ENCODE peak calls at places on chromosomes 2 and 18, in five cellular contexts. N is AG10803, X is H1, R is lower lobe of right lung, S is Caco-2. T is an unnamed sample.

GRCh38 chr2:77642339-77642738 is 120.2 kb upstream of the LRRTM4 start:
- DNase-seq in S (no peak), N (no peak), R (no peak), X (no peak), T (no peak)

GRCh38 chr2:120711694-120712093 is 24.0 kb upstream of the GLI2 start:
- DNase-seq in R (no peak), S (no peak), X (no peak), N (no peak), T (no peak)

GRCh38 chr18:3175195-3175758 is 44.5 kb downstream of the MYOM1 start:
- DNase-seq in N (no peak), S (no peak), R (no peak), X (no peak), T (no peak)

GRCh38 chr2:114281188-114281587 is 161.3 kb upstream of the DPP10 start:
- DNase-seq in R (no peak), N (no peak), X (no peak), S (no peak), T (no peak)

GRCh38 chr2:102050854-102051391 is 59.2 kb downstream of the IL1R2 start:
- DNase-seq in S (no peak), N (peak), R (peak), X (no peak), T (no peak)

GRCh38 chr2:101120124-101120996 is 30.8 kb downstream of the TBC1D8 start:
- DNase-seq in N (peak), X (no peak), S (no peak), R (peak), T (peak)

GRCh38 chr18:8435376-8435775 is 173.9 kb upstream of the RAB12 start:
- DNase-seq in X (no peak), S (no peak), R (no peak), N (no peak), T (no peak)

GRCh38 chr2:203394519-203395227 is 66.5 kb downstream of the ABI2 start:
- DNase-seq in R (no peak), N (no peak), S (peak), X (no peak), T (no peak)

GRCh38 chr2:101883860-101884259 is 107.9 kb upstream of the IL1R2 start:
- DNase-seq in X (no peak), S (peak), R (no peak), N (peak), T (no peak)

GRCh38 chr2:85649201-85650190 is 18.5 kb downstream of the SFTPB start:
- DNase-seq in R (no peak), N (peak), S (no peak), X (no peak), T (no peak)

GRCh38 chr2:111039984-111040383 is 80.7 kb upstream of the BCL2L11 start:
- DNase-seq in N (no peak), S (no peak), R (no peak), X (peak), T (no peak)

GRCh38 chr2:28381225-28382180 is 11.2 kb upstream of the FOSL2 start:
- DNase-seq in X (no peak), S (peak), N (no peak), R (no peak), T (no peak)

GRCh38 chr2:211351998-211352397 is 795.6 kb downstream of the CPS1 start:
- DNase-seq in R (no peak), N (no peak), X (no peak), S (no peak), T (peak)

GRCh38 chr2:45005261-45006002 is 3.8 kb downstream of the SIX2 start:
- DNase-seq in X (peak), N (no peak), S (no peak), R (no peak), T (no peak)
- H3K4me3 ChIP-seq in X (no peak), N (no peak), S (no peak), R (no peak), T (no peak)

DNA sequence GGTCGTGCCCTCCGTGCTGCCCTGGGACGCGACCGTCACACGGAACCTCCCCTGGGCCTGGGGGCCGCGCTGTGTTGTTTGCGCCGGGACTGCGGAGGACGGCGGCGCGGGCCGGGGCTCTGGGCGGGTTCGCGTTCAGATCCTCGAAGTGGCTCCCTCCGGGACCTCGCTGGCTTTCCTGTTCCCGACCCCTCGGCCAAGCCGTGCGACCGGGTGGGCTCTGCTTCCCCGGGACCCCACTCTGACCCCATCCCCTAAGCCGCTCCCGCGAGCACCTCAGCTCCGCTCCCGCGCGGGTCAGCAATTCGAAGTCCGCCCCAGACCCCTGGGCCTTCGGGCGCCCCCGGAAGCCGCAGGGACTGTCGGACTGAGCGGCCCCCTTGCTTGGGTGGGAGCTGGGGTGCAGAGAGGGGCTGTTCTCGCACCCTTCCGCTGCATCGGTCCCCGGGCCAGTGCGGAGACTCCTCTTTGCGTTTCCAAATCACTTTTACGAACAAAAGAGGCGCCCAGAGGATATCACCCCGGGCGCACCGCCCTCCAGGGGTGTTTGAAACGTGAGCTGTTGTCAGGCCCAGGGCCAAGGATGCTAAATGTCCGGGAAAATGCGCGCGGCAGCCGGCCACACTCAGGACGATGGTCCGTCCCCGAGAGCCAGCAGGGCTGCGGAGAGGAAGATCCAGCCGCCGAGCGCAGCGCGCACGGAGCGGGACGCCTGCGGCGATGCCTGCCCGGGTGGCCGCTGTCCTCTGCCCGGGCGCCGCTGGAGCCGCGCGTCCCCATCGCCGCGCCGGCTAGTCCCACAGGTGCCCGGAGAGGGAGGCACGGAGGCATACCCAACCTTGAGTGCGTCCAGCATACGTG is 73.5 kb downstream of the ZCCHC2 start:
- DNase-seq in N (peak), X (peak), S (no peak), R (no peak), T (no peak)
- TF ChIP-seq CTCF in N (no peak), X (no peak), S (no peak), R (no peak), T (no peak)

GRCh38 chr2:54676656-54677055 is 46.8 kb upstream of the EML6 start:
- DNase-seq in X (peak), N (peak), S (no peak), R (no peak), T (no peak)

GRCh38 chr2:54675281-54675680 is 48.2 kb upstream of the EML6 start:
- DNase-seq in R (no peak), X (peak), N (no peak), S (no peak), T (no peak)

GRCh38 chr2:54678719-54679118 is 44.7 kb upstream of the EML6 start:
- DNase-seq in X (no peak), S (no peak), R (no peak), N (no peak), T (no peak)

GRCh38 chr2:54675738-54676137 is 47.7 kb upstream of the EML6 start:
- DNase-seq in R (no peak), X (peak), N (no peak), S (no peak), T (no peak)

DNA sequence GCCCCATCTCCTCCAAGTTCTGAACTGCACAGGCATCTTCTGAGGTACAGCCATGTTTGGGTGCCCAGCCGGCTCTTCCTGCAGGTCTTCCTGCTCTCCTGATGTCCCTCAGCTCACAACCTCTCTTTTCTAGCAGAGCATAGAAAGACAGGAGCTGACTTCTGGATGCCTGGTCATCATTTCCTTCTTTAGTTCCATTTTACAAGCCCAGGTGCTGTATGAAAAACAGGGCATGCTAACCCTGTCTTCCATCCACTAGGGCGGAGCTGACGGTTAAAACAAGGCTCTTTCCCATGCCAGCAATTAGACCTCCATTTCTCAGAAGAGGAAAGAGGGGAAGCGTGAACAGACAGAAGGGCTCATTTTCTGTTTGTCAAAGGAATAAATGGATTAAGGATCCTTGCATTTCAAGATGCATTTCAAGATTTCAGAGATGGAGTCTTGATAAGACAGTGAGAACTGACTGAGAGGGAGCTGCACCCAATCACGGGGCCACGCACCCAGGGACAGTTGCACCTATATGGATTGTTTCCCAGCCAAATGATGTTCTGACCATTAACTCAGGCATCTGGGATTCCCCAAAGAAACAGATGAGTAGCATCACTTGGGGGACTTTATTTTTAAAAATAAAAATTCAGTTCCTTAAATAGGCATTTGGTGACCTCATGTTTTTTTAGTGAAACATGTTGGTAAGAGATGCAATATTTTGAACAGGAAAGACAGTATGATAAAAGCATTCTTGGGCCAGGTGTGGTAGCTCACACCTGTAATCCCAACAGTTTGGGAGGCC is 45.8 kb upstream of the EML6 start:
- DNase-seq in N (no peak), X (peak), S (no peak), R (no peak), T (no peak)
- H3K4me3 ChIP-seq in N (no peak), X (no peak), S (no peak), R (no peak), T (no peak)

GRCh38 chr2:20443276-20443920 is 3.5 kb upstream of the RHOB start:
- DNase-seq in X (no peak), R (no peak), S (peak), N (peak), T (no peak)
- TF ChIP-seq CTCF in X (peak), R (peak), S (no peak), N (peak), T (peak)

DNA sequence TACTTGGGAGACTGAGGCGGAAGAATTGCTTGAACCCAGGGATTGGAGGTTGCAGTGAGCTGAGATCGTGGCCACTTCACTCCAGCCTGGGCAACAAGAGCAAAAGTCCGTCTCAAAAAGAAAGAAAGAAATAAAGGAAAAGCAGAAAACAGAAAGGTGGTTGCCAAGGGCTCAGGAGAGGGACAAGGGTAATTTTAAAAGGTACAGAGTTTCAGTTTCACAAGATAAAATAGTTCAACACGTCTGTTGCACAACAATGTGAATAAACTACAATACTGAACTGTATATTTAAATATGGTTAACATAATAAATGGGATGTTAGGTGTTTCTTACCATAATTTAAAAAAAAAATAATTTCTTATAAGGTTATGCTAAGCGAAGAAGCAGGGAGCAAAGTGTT is 12.9 kb downstream of the RPS27A start:
- DNase-seq in S (no peak), X (no peak), R (no peak), N (no peak), T (no peak)
- H3K4me3 ChIP-seq in S (no peak), X (no peak), R (no peak), N (no peak), T (no peak)

GRCh38 chr2:207491086-207491485 is 38.7 kb upstream of the CREB1 start:
- DNase-seq in R (no peak), S (no peak), N (no peak), X (no peak), T (no peak)

GRCh38 chr2:207489251-207489650 is 40.5 kb upstream of the CREB1 start:
- DNase-seq in S (no peak), R (no peak), N (no peak), X (no peak), T (no peak)

GRCh38 chr2:207490441-207490840 is 39.3 kb upstream of the CREB1 start:
- DNase-seq in R (no peak), X (no peak), N (peak), S (no peak), T (no peak)

GRCh38 chr2:207484444-207485391 is 45.0 kb upstream of the CREB1 start:
- DNase-seq in R (no peak), S (no peak), N (no peak), X (no peak), T (no peak)

DNA sequence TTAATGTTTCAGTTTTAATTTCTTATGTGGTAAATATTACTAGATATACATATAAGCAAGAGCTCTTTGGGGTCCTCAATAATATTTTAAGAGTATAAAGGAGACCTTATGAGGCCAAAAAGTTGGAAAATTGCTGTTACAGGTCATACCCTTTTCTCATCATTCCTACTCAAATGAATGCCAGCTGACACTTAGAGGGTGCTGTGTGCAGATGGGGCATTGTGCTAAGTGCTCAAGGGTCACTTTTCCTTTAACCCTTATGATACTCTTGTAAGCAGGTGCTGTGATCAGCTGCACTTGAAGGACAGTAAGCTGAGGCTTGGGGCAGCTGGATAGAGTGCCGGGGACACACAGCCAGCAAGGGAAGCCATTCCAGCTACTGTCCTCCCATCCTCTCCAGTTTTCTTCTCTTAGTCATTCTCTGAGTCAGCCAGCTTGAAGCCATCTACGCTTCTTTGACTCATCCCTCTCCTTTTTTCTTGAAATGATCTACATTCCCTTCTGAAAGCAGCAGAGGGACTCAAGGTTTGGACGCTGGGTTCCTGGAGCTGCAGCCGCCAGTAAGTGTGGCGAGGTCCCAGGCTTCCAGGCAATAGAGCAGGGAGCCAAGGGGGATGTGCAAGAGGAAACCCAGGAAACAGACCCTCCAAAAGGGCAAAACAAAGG is 42.0 kb upstream of the CREB1 start:
- DNase-seq in R (no peak), S (no peak), N (peak), X (no peak), T (no peak)
- TF ChIP-seq CTCF in R (no peak), S (no peak), N (peak), X (no peak), T (no peak)

DNA sequence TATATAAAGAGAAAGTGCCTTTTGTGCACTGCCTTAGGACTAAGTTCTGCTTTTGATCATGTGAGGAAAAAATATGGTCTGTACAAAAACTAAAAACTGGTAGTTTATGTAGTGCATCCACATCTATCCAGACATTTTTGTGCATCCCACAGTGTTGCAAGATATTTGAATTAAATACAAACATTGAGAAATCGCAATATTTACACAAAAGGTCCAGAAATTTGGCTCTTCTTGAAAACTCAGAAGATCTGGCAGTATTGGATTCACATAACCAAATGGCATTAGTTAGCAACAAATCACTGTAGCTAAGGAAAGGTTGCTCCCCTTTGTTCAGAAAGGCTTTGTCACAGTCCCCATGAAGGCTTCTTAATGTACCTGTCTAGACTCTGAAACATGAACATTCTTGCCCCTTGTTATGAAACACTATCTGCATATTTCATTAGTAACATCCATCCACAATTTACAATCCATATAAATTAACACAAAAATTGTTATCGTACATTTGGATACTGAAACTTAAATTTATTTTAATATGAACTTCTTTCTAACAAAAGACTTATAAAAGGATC is 2.2 kb downstream of the MMADHC start:
- DNase-seq in N (peak), R (no peak), S (no peak), X (no peak), T (no peak)
- H3K4me3 ChIP-seq in N (peak), R (peak), S (no peak), X (no peak), T (no peak)

DNA sequence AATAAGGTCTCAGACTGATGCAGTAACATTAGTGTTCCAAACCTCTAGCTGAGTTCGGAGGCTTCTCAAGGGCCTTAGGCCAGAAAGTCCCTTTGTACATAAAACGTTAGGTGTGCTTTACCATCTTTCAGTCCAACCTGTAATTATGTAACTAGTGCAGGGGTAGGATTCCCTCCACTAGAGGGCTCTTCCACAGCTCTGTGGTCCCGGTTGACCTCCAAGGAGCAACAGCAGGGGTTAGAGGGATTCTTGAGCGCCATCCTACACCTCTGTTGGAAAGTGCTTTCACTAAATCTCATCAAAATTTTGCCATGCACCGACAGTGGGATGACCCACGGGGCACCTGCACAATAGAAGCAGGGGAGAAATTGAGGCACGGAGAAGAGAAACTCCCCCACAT is 155.8 kb upstream of the LRP1B start:
- DNase-seq in N (no peak), S (peak), R (no peak), X (peak), T (peak)
- TF ChIP-seq CTCF in N (no peak), S (peak), R (no peak), X (peak), T (peak)

DNA sequence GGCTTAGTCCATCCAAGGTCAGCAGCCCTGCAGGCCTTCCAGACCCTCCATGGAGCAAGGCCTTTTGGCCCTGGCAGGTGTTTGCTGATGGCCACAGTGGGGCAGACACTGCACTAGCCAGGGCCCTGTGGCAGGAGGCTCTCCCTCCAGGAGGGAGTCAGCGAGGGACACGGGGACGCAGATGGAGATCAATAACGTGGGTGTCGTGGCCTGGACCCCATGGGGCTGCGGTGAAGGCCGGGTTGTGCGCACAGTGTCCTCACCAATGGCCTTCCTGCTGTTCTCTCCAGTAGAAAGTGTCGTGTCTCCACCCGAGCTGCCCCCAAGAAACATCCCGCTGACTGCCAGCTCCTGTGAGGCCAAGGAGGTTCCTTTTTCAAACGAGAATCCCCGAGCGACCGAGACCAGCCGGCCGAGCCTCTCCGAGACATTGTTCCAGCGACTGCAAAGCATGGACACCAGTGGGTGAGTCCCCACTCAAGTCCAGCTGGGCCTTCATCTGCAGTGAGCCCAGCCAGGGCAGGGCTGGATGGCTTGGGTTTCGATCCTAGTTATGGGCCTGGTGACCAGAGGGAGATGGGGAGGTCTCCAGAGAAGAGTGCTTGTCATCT is 65.4 kb downstream of the INPP5D start:
- DNase-seq in S (no peak), X (no peak), R (no peak), N (no peak), T (no peak)
- H3K4me3 ChIP-seq in S (no peak), X (no peak), R (no peak), N (no peak), T (no peak)

T was measured in LNCaP clone FGC.